ENCODE peak calls at places on chromosome 1, in five cellular contexts. One of them, this sample, is unnamed.

GRCh38 chr1:188027613-188028012 is 1198.9 kb downstream of the PLA2G4A start:
- DNase-seq in heart left ventricle: no peak
- DNase-seq in heart right ventricle: no peak
- DNase-seq in mammary epithelial cell: peak; percentile 92
- DNase-seq in right atrium auricular region: no peak
- DNase-seq in this sample: no peak

GRCh38 chr1:76103034-76103433 is 28.5 kb downstream of the ST6GALNAC3 start:
- DNase-seq in heart left ventricle: no peak
- DNase-seq in heart right ventricle: no peak
- DNase-seq in mammary epithelial cell: no peak
- DNase-seq in right atrium auricular region: no peak
- DNase-seq in this sample: no peak

GRCh38 chr1:16721871-16722641 is 18.3 kb upstream of the RNU1-4 start:
- DNase-seq in heart left ventricle: no peak
- DNase-seq in heart right ventricle: no peak
- DNase-seq in mammary epithelial cell: no peak
- DNase-seq in right atrium auricular region: no peak
- DNase-seq in this sample: no peak

GRCh38 chr1:212970085-212970484 is 19.7 kb downstream of the VASH2 start:
- DNase-seq in heart left ventricle: no peak
- DNase-seq in heart right ventricle: no peak
- DNase-seq in mammary epithelial cell: no peak
- DNase-seq in right atrium auricular region: no peak
- DNase-seq in this sample: no peak

GRCh38 chr1:220426989-220427388 is 100.9 kb upstream of the MARK1 start:
- DNase-seq in heart left ventricle: no peak
- DNase-seq in heart right ventricle: no peak
- DNase-seq in mammary epithelial cell: peak; percentile 91
- DNase-seq in right atrium auricular region: no peak
- DNase-seq in this sample: no peak

GRCh38 chr1:171911506-171911905 is 70.2 kb downstream of the DNM3 start:
- DNase-seq in heart left ventricle: no peak
- DNase-seq in heart right ventricle: no peak
- DNase-seq in mammary epithelial cell: no peak
- DNase-seq in right atrium auricular region: no peak
- DNase-seq in this sample: no peak

GRCh38 chr1:180415985-180416633 is 86.3 kb downstream of the ACBD6 start:
- DNase-seq in heart left ventricle: no peak
- DNase-seq in heart right ventricle: no peak
- DNase-seq in mammary epithelial cell: peak; percentile 8
- DNase-seq in right atrium auricular region: no peak
- DNase-seq in this sample: no peak

GRCh38 chr1:55580845-55581332 is 365.7 kb upstream of the USP24 start:
- DNase-seq in heart left ventricle: no peak
- DNase-seq in heart right ventricle: no peak
- DNase-seq in mammary epithelial cell: peak; percentile 92
- DNase-seq in right atrium auricular region: no peak
- DNase-seq in this sample: no peak

GRCh38 chr1:153662269-153662668 is 3.8 kb downstream of the SNAPIN start:
- DNase-seq in heart left ventricle: no peak
- DNase-seq in heart right ventricle: no peak
- DNase-seq in mammary epithelial cell: no peak
- DNase-seq in right atrium auricular region: no peak
- DNase-seq in this sample: no peak

GRCh38 chr1:15749399-15750291 is 7.3 kb downstream of the TMEM82 start:
- DNase-seq in heart left ventricle: no peak
- DNase-seq in heart right ventricle: no peak
- DNase-seq in mammary epithelial cell: no peak
- DNase-seq in right atrium auricular region: peak; percentile 65
- DNase-seq in this sample: no peak

GRCh38 chr1:7535016-7535415 is 236.1 kb upstream of the VAMP3 start:
- DNase-seq in heart left ventricle: no peak
- DNase-seq in heart right ventricle: no peak
- DNase-seq in mammary epithelial cell: no peak
- DNase-seq in right atrium auricular region: no peak
- DNase-seq in this sample: no peak

GRCh38 chr1:185663332-185663731 is 70.9 kb upstream of the HMCN1 start:
- DNase-seq in heart left ventricle: no peak
- DNase-seq in heart right ventricle: no peak
- DNase-seq in mammary epithelial cell: no peak
- DNase-seq in right atrium auricular region: no peak
- DNase-seq in this sample: no peak

GRCh38 chr1:205582046-205582445 is 49.8 kb downstream of the ELK4 start:
- DNase-seq in heart left ventricle: no peak
- DNase-seq in heart right ventricle: no peak
- DNase-seq in mammary epithelial cell: no peak
- DNase-seq in right atrium auricular region: no peak
- DNase-seq in this sample: no peak

GRCh38 chr1:32784817-32785216 is 32.3 kb downstream of the YARS1 start:
- DNase-seq in heart left ventricle: no peak
- DNase-seq in heart right ventricle: no peak
- DNase-seq in mammary epithelial cell: no peak
- DNase-seq in right atrium auricular region: no peak
- DNase-seq in this sample: no peak

GRCh38 chr1:1989759-1990158 is 13.8 kb downstream of the CFAP74 start:
- DNase-seq in heart left ventricle: no peak
- DNase-seq in heart right ventricle: no peak
- DNase-seq in mammary epithelial cell: no peak
- DNase-seq in right atrium auricular region: no peak
- DNase-seq in this sample: no peak

GRCh38 chr1:51650198-51650597 is 33.3 kb downstream of the OSBPL9 start:
- DNase-seq in heart left ventricle: no peak
- DNase-seq in heart right ventricle: no peak
- DNase-seq in mammary epithelial cell: no peak
- DNase-seq in right atrium auricular region: no peak
- DNase-seq in this sample: no peak
- H3K4me1 ChIP-seq in heart left ventricle: peaks cover 8% of the 10 kb centered on the region
- H3K4me1 ChIP-seq in heart right ventricle: peaks cover 78% of the 10 kb centered on the region
- H3K4me1 ChIP-seq in mammary epithelial cell: no peaks in the 10 kb centered on the region
- H3K4me1 ChIP-seq in right atrium auricular region: peaks cover 5% of the 10 kb centered on the region
- H3K4me1 ChIP-seq in this sample: no peaks in the 10 kb centered on the region

GRCh38 chr1:84504580-84505021 is 1.6 kb upstream of the SPATA1 start:
- DNase-seq in heart left ventricle: no peak
- DNase-seq in heart right ventricle: no peak
- DNase-seq in mammary epithelial cell: peak; percentile 53
- DNase-seq in right atrium auricular region: no peak
- DNase-seq in this sample: no peak
- H3K4me3 ChIP-seq in heart left ventricle: peak overlapping the region; percentile 62
- H3K4me3 ChIP-seq in heart right ventricle: peak overlapping the region; percentile 73
- H3K4me3 ChIP-seq in mammary epithelial cell: peak overlapping the region; percentile 95
- H3K4me3 ChIP-seq in right atrium auricular region: peak overlapping the region; percentile 81
- H3K4me3 ChIP-seq in this sample: peak overlapping the region; percentile 94

DNA sequence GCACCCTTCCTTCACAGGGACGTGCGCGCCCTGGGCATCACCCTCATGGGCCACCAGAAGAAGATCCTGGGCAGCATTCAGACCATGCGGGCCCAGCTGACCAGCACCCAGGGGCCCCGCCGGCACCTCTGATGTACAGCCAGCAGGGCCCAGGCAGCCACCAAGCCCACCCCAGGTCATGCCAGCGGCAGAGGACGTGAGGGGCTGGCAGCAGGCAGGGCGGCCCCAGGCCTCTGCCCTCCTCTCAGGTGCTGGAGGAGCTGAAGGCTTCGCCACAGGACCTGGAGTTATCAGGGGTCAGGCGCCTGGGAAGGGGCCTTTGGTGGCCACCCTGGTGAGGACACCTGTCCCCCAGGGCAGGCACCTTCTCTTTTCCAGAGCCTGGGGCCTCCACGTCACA is 34.8 kb upstream of the C1QA start:
- DNase-seq in heart left ventricle: no peak
- DNase-seq in heart right ventricle: no peak
- DNase-seq in mammary epithelial cell: no peak
- DNase-seq in right atrium auricular region: no peak
- DNase-seq in this sample: no peak
- H3K27me3 ChIP-seq in heart left ventricle: no peaks in the 10 kb centered on the region
- H3K27me3 ChIP-seq in heart right ventricle: peaks cover 86% of the 10 kb centered on the region
- H3K27me3 ChIP-seq in mammary epithelial cell: peaks cover 5% of the 10 kb centered on the region
- H3K27me3 ChIP-seq in right atrium auricular region: no peaks in the 10 kb centered on the region
- H3K27me3 ChIP-seq in this sample: no peaks in the 10 kb centered on the region

GRCh38 chr1:170714163-170714562 is 50.2 kb downstream of the PRRX1 start:
- DNase-seq in heart left ventricle: no peak
- DNase-seq in heart right ventricle: no peak
- DNase-seq in mammary epithelial cell: no peak
- DNase-seq in right atrium auricular region: no peak
- DNase-seq in this sample: no peak
- H3K4me1 ChIP-seq in heart left ventricle: no peaks in the 10 kb centered on the region
- H3K4me1 ChIP-seq in heart right ventricle: peaks cover 26% of the 10 kb centered on the region
- H3K4me1 ChIP-seq in mammary epithelial cell: peaks cover 6% of the 10 kb centered on the region
- H3K4me1 ChIP-seq in right atrium auricular region: no peaks in the 10 kb centered on the region
- H3K4me1 ChIP-seq in this sample: no peaks in the 10 kb centered on the region

DNA sequence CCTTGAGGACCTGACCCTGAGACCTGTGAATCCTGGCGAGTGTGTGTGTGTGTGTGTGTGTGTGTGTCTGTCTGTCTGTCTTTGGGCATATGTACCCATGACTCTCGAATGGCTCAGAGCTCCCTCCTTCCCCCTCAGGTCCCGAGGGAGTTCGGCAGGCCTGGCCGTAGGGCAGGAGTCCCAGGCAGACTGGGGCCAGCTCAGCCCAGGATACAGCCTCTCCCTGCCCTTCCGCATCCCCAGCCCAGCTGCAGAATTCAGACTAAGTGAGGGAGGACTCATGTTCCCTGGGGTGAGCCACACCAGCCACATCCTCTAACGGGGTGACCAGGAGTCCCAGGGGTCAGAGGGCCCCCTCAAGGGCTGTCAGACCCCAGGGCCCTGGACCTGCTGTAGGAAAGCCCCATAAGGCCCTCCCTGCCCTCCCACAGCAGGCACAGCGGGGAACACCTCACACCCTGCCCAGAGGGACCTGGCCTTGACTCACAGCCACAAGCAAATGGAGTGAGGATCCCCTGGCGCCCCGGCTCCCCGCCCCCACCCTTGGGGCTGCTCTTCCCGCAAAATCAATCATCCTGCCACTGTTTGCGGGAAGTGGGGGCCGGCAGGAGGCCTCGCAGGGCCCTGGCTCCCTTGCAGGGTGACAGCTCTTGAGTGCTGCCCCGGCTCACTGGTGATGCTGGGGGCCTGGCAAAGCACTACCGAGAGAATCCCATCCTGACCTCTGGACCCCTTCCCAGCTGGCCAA is 101.7 kb upstream of the CASZ1 start:
- DNase-seq in heart left ventricle: peak; percentile 39
- DNase-seq in heart right ventricle: no peak
- DNase-seq in mammary epithelial cell: peak; percentile 58
- DNase-seq in right atrium auricular region: no peak
- DNase-seq in this sample: no peak
- H3K4me3 ChIP-seq in heart left ventricle: no peak overlapping the region
- H3K4me3 ChIP-seq in heart right ventricle: no peak overlapping the region
- H3K4me3 ChIP-seq in mammary epithelial cell: no peak overlapping the region
- H3K4me3 ChIP-seq in right atrium auricular region: no peak overlapping the region
- H3K4me3 ChIP-seq in this sample: no peak overlapping the region

GRCh38 chr1:18200136-18200717 is 92.6 kb downstream of the IGSF21 start:
- DNase-seq in heart left ventricle: no peak
- DNase-seq in heart right ventricle: no peak
- DNase-seq in mammary epithelial cell: no peak
- DNase-seq in right atrium auricular region: no peak
- DNase-seq in this sample: no peak

GRCh38 chr1:18199462-18199861 is 91.9 kb downstream of the IGSF21 start:
- DNase-seq in heart left ventricle: no peak
- DNase-seq in heart right ventricle: no peak
- DNase-seq in mammary epithelial cell: no peak
- DNase-seq in right atrium auricular region: no peak
- DNase-seq in this sample: no peak

GRCh38 chr1:18200918-18201317 is 93.3 kb downstream of the IGSF21 start:
- DNase-seq in heart left ventricle: no peak
- DNase-seq in heart right ventricle: no peak
- DNase-seq in mammary epithelial cell: no peak
- DNase-seq in right atrium auricular region: no peak
- DNase-seq in this sample: no peak

GRCh38 chr1:18197299-18197698 is 89.7 kb downstream of the IGSF21 start:
- DNase-seq in heart left ventricle: no peak
- DNase-seq in heart right ventricle: no peak
- DNase-seq in mammary epithelial cell: no peak
- DNase-seq in right atrium auricular region: no peak
- DNase-seq in this sample: no peak

DNA sequence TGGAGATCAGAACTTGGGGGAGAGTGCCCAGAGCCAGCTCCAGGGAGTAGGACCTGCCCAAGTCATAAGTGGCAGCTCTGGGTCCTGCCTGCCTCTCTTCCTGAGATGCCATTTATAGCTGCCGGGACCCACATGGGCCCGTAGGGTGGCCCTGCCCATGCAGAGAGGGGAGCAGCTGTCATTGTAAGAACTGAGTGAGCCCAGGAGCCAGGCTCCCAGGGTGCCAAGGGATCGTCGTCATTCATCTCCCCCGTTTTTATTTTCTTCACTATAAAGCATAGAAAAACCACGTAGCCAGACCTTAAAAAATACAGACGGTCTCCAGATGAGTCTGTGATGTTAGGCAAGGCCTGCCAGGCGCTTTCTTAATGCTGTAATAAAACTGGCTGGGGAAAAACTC is 90.6 kb downstream of the IGSF21 start:
- DNase-seq in heart left ventricle: no peak
- DNase-seq in heart right ventricle: no peak
- DNase-seq in mammary epithelial cell: no peak
- DNase-seq in right atrium auricular region: no peak
- DNase-seq in this sample: no peak
- H3K27me3 ChIP-seq in heart left ventricle: peaks cover 14% of the 10 kb centered on the region
- H3K27me3 ChIP-seq in heart right ventricle: peaks cover 94% of the 10 kb centered on the region
- H3K27me3 ChIP-seq in mammary epithelial cell: no peaks in the 10 kb centered on the region
- H3K27me3 ChIP-seq in right atrium auricular region: no peaks in the 10 kb centered on the region
- H3K27me3 ChIP-seq in this sample: no peaks in the 10 kb centered on the region

DNA sequence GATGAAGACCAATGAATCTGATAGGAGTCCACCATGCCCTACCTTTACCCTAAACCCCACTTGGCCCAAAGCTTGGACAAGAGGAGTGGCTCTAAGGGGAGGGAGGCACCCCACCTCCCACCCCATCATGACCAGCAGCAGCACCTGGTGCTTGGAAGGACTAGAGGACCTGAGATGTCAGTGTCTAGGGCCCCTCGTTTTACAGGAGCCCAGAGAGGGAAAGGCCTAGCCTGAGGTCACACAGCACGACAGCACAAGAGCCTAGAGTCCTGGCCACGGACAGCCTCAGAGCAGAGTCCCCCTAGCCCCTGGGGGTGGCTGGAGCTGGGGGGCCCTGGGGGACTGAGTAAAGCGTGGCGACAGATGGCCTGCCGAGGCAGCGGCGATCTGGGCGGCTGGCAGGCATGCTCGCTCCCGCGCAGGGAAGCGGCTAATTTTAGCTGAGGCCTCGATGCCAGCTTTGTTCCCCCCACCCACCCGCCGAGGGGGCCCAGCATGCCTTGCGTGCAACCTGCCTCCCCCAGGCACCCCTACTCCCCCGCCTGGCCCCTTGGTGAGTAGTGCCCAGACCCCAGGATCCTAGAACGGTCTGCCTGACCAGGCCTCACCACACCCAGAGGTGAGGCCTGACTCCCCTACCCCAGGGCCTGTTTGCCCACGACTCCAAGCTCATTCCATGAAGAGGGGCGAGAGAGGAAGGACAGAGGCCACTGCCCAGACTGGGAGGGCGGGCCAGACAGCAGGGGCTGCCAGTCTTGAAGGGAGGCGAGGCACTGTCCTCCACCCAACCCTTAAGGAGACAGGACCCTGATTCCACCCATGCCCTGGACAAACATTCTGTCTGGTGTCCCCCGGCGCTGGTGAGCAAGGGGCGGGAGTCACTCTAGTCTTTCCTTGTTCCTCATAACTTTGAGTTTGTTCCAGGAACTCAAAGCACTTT is 39.0 kb downstream of the AHDC1 start:
- DNase-seq in heart left ventricle: peak; percentile 78
- DNase-seq in heart right ventricle: peak; percentile 74
- DNase-seq in mammary epithelial cell: no peak
- DNase-seq in right atrium auricular region: no peak
- DNase-seq in this sample: no peak
- H3K4me1 ChIP-seq in heart left ventricle: peaks cover 79% of the 10 kb centered on the region
- H3K4me1 ChIP-seq in heart right ventricle: peaks cover 99% of the 10 kb centered on the region
- H3K4me1 ChIP-seq in mammary epithelial cell: peaks cover 78% of the 10 kb centered on the region
- H3K4me1 ChIP-seq in right atrium auricular region: no peaks in the 10 kb centered on the region
- H3K4me1 ChIP-seq in this sample: peaks cover 17% of the 10 kb centered on the region